ENCODE peak calls at places on chromosomes 12 and 14, in eight cellular contexts. F, D, P, S, G, W, Q and E are unnamed samples.

GRCh38 chr14:60753264-60754126 is 18.9 kb downstream of the MNAT1 start:
- DNase-seq in F (no peak), D (peak; percentile 55), P (no peak), S (no peak), G (no peak), W (no peak), Q (no peak), E (no peak)

GRCh38 chr12:3770891-3771290 is 18.0 kb upstream of the CRACR2A start:
- DNase-seq in F (no peak), D (no peak), P (no peak), S (no peak), G (no peak), W (no peak), Q (no peak), E (no peak)

GRCh38 chr14:96994999-96995398 is 197.8 kb downstream of the VRK1 start:
- DNase-seq in F (no peak), D (no peak), P (no peak), S (no peak), G (no peak), W (no peak), Q (no peak), E (no peak)

GRCh38 chr12:52761802-52762201 is 15.3 kb downstream of the KRT76 start:
- DNase-seq in F (no peak), D (no peak), P (no peak), S (no peak), G (no peak), W (no peak), Q (no peak), E (no peak)

GRCh38 chr12:32681272-32681671 is 2.2 kb downstream of the DNM1L start:
- DNase-seq in F (no peak), D (no peak), P (no peak), S (no peak), G (no peak), W (no peak), Q (no peak), E (no peak)

GRCh38 chr14:90810808-90811207 is 5.4 kb downstream of the TTC7B start:
- DNase-seq in F (no peak), D (no peak), P (no peak), S (no peak), G (no peak), W (no peak), Q (no peak), E (no peak)

GRCh38 chr14:104439625-104440024 is 139.9 kb upstream of the C14orf180 start:
- DNase-seq in F (no peak), D (no peak), P (no peak), S (no peak), G (no peak), W (no peak), Q (no peak), E (no peak)

GRCh38 chr12:106305376-106305775 is 2.8 kb downstream of the TCP11L2 start:
- DNase-seq in F (no peak), D (no peak), P (no peak), S (no peak), G (no peak), W (no peak), Q (no peak), E (no peak)

GRCh38 chr14:39265741-39266588 is 32.2 kb downstream of the MIA2 start:
- DNase-seq in F (no peak), D (no peak), P (no peak), S (no peak), G (peak; percentile 72), W (peak; percentile 41), Q (no peak), E (no peak)

GRCh38 chr14:94278732-94279131 is 14.3 kb downstream of the SERPINA10 start:
- DNase-seq in F (no peak), D (no peak), P (no peak), S (no peak), G (no peak), W (no peak), Q (no peak), E (no peak)

GRCh38 chr12:572532-572899 is 90.7 kb downstream of the NINJ2 start:
- DNase-seq in F (no peak), D (no peak), P (no peak), S (no peak), G (peak; percentile 21), W (no peak), Q (no peak), E (no peak)

GRCh38 chr14:64232095-64232830 is 61.9 kb downstream of the ESR2 start:
- DNase-seq in F (no peak), D (no peak), P (no peak), S (no peak), G (no peak), W (no peak), Q (no peak), E (no peak)

GRCh38 chr14:89388853-89389252 is 28.2 kb downstream of the FOXN3 start:
- DNase-seq in F (no peak), D (no peak), P (no peak), S (no peak), G (no peak), W (no peak), Q (no peak), E (no peak)

DNA sequence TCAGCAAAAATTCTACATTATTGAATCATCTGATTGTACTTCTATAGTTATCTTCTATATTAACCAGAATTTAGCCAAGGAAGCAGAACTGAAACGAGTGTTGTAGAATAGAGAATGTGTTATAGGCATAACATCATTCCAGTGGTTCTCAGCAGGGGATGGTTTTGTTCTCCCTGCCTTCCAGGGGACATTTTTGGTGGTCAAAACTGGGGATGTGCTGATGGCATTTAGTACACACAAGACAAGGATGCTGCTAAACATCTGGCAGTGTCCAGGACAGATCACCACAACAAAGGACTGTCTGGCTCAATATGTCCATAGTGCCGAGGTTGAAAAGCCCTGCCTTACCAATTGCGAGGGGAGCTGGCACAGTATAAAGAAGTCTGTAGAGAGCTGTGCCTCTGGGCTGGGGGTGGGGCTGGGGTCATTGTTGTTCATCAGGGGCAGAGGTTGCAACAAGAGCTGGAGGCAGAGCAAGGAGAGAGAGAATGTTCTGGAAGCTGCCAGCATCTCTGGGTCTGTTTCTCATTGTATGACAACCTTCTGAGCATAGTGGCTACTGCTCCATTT is 1472.8 kb downstream of the AACS start:
- DNase-seq in F (no peak), D (no peak), P (no peak), S (no peak), G (no peak), W (no peak), Q (no peak), E (no peak)
- H3K9me3 ChIP-seq in F (no peaks in the 10 kb centered on the region), D (no peaks in the 10 kb centered on the region), P (no peaks in the 10 kb centered on the region), S (no peaks in the 10 kb centered on the region), G (peaks cover 8% of the 10 kb centered on the region), W (no peaks in the 10 kb centered on the region), Q (no peaks in the 10 kb centered on the region), E (no peaks in the 10 kb centered on the region)

GRCh38 chr12:111155020-111155419 is 213.9 kb downstream of the PHETA1 start:
- DNase-seq in F (no peak), D (no peak), P (no peak), S (no peak), G (no peak), W (no peak), Q (no peak), E (no peak)

GRCh38 chr12:111154180-111154579 is 214.7 kb downstream of the PHETA1 start:
- DNase-seq in F (no peak), D (no peak), P (no peak), S (no peak), G (no peak), W (no peak), Q (no peak), E (no peak)

GRCh38 chr12:111156304-111156703 is 212.6 kb downstream of the PHETA1 start:
- DNase-seq in F (no peak), D (no peak), P (no peak), S (no peak), G (peak; percentile 2), W (no peak), Q (no peak), E (no peak)

GRCh38 chr12:111157486-111157885 is 211.4 kb downstream of the PHETA1 start:
- DNase-seq in F (no peak), D (no peak), P (no peak), S (no peak), G (no peak), W (no peak), Q (no peak), E (no peak)

GRCh38 chr12:111155521-111155920 is 213.4 kb downstream of the PHETA1 start:
- DNase-seq in F (no peak), D (no peak), P (no peak), S (no peak), G (no peak), W (no peak), Q (no peak), E (no peak)
- TF ChIP-seq POLR2A in F (no peak), D (no peak), P (no peak), S (no peak), G (no peak), W (no peak), Q (no peak), E (no peak)

GRCh38 chr12:133235401-133236112 is at the start of gene ANHX:
- DNase-seq in F (no peak), D (no peak), P (no peak), S (no peak), G (no peak), W (no peak), Q (no peak), E (no peak)
- H3K9me3 ChIP-seq in F (peaks cover 42% of the 10 kb centered on the region), D (no peaks in the 10 kb centered on the region), P (no peaks in the 10 kb centered on the region), S (no peaks in the 10 kb centered on the region), G (peaks cover 8% of the 10 kb centered on the region), W (peaks cover 84% of the 10 kb centered on the region), Q (no peaks in the 10 kb centered on the region), E (peaks cover 80% of the 10 kb centered on the region)

GRCh38 chr12:65280306-65280705 is 1.8 kb downstream of the MSRB3 start:
- DNase-seq in F (no peak), D (no peak), P (no peak), S (no peak), G (no peak), W (no peak), Q (no peak), E (no peak)

GRCh38 chr12:65279387-65280112 is 1.1 kb downstream of the MSRB3 start:
- DNase-seq in F (no peak), D (no peak), P (no peak), S (no peak), G (no peak), W (no peak), Q (no peak), E (no peak)

GRCh38 chr12:65277994-65278575 is 398 bp upstream of the MSRB3 start:
- DNase-seq in F (peak; percentile 22), D (no peak), P (peak; percentile 4), S (no peak), G (no peak), W (no peak), Q (no peak), E (no peak)

GRCh38 chr12:65276923-65277322 is 1.6 kb upstream of the MSRB3 start:
- DNase-seq in F (no peak), D (no peak), P (no peak), S (no peak), G (no peak), W (no peak), Q (no peak), E (no peak)

GRCh38 chr12:65278576-65279386 is at the start of gene MSRB3:
- DNase-seq in F (peak; percentile 69), D (peak; percentile 59), P (peak; percentile 75), S (peak; percentile 59), G (peak; percentile 19), W (peak; percentile 56), Q (peak; percentile 83), E (no peak)
- TF ChIP-seq POLR2A in F (no peak), D (no peak), P (peak; percentile 5), S (no peak), G (no peak), W (peak; percentile 21), Q (peak; percentile 35), E (peak; percentile 42)

GRCh38 chr14:82533351-82533750 is 999.7 kb upstream of the SEL1L start:
- DNase-seq in F (no peak), D (no peak), P (no peak), S (no peak), G (no peak), W (no peak), Q (no peak), E (no peak)
- H3K9me3 ChIP-seq in F (no peaks in the 10 kb centered on the region), D (no peaks in the 10 kb centered on the region), P (no peaks in the 10 kb centered on the region), S (no peaks in the 10 kb centered on the region), G (peaks cover 13% of the 10 kb centered on the region), W (no peaks in the 10 kb centered on the region), Q (no peaks in the 10 kb centered on the region), E (no peaks in the 10 kb centered on the region)